ENCODE peak calls at places on chromosome 11, in nine cellular contexts. E, T, U, Q, Z, I, G, R and N are unnamed samples.

GRCh38 chr11:59901306-59901705 is 22.7 kb downstream of the OOSP3 start:
- DNase-seq in R (no peak), Z (no peak), T (no peak), I (no peak), U (no peak), G (peak), Q (no peak), E (no peak), N (peak)

GRCh38 chr11:73001615-73002014 is 140.5 kb downstream of the FCHSD2 start:
- DNase-seq in I (no peak), Q (no peak), Z (no peak), T (no peak), E (no peak), G (no peak), U (no peak), R (no peak), N (no peak)

GRCh38 chr11:102940714-102941588 is 14.6 kb downstream of the MMP13 start:
- DNase-seq in R (peak), U (no peak), I (peak), Q (peak), Z (no peak), E (peak), G (no peak), T (no peak), N (peak)

GRCh38 chr11:28049338-28050216 is 58.4 kb downstream of the KIF18A start:
- DNase-seq in T (no peak), Z (no peak), I (peak), Q (no peak), E (no peak), R (peak), U (no peak), G (no peak), N (no peak)

GRCh38 chr11:11335043-11335442 is 18.0 kb downstream of the CSNK2A3 start:
- DNase-seq in R (no peak), Z (no peak), T (no peak), I (no peak), U (no peak), E (no peak), G (no peak), Q (no peak), N (no peak)

GRCh38 chr11:96228472-96228871 is 114.5 kb downstream of the MAML2 start:
- DNase-seq in I (peak), T (peak), Z (peak), G (peak), E (no peak), U (peak), R (no peak), Q (no peak), N (no peak)

GRCh38 chr11:109422755-109423113 is 744 bp downstream of the C11orf87 start:
- DNase-seq in E (no peak), Z (peak), T (no peak), R (no peak), G (no peak), U (no peak), I (no peak), Q (no peak), N (no peak)

GRCh38 chr11:72840780-72841179 is 26.6 kb downstream of the ATG16L2 start:
- DNase-seq in G (peak), Z (no peak), R (no peak), T (no peak), I (peak), U (no peak), Q (no peak), E (no peak), N (no peak)

GRCh38 chr11:64384981-64385952 is 26.3 kb downstream of the RPS6KA4 start:
- DNase-seq in I (no peak), G (no peak), Z (no peak), Q (no peak), R (no peak), U (no peak), E (no peak), T (no peak), N (no peak)

GRCh38 chr11:22976146-22976545 is 115.9 kb upstream of the CCDC179 start:
- DNase-seq in I (peak), Z (no peak), G (peak), E (no peak), R (no peak), U (no peak), T (no peak), Q (no peak), N (no peak)

GRCh38 chr11:75487366-75487765 is 38.4 kb downstream of the GDPD5 start:
- DNase-seq in E (no peak), Z (no peak), I (no peak), R (no peak), G (no peak), T (no peak), U (no peak), Q (no peak), N (no peak)

DNA sequence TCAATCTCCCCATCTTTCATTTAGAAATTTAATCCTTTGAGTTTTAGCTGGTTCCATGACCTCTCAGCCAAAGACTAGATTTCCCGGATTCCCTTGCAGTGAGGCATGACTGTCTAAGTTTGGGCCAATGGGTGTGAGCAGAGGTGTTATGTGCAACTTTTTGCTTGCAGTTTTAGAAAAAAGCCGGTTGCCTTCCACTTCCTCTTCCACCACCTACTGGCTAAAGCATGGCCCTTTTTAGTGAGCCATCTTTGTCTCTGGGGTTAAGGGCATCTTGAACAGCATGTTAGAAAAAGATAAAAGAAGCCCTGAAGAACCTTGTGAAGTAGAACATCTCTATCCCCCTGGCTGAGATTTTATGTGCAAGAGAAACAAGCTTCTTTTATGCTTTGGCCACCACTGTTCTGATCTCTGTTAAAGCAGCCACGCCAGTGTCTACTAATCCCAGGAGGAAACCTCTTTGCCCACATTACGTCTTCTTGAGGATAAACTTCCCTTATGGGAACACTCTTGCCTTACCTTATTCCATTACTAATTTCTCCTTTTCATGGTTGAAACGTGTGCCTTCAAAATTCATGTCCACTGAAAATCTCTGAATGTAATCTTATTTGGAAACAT is 279.9 kb downstream of the TENM4 start:
- DNase-seq in R (no peak), E (no peak), T (no peak), Q (peak), U (no peak), G (no peak), Z (no peak), I (no peak), N (no peak)
- TF ChIP-seq CTCF in R (no peak), E (no peak), T (peak), Q (peak), U (no peak), G (no peak), Z (peak), I (no peak), N (no peak)

DNA sequence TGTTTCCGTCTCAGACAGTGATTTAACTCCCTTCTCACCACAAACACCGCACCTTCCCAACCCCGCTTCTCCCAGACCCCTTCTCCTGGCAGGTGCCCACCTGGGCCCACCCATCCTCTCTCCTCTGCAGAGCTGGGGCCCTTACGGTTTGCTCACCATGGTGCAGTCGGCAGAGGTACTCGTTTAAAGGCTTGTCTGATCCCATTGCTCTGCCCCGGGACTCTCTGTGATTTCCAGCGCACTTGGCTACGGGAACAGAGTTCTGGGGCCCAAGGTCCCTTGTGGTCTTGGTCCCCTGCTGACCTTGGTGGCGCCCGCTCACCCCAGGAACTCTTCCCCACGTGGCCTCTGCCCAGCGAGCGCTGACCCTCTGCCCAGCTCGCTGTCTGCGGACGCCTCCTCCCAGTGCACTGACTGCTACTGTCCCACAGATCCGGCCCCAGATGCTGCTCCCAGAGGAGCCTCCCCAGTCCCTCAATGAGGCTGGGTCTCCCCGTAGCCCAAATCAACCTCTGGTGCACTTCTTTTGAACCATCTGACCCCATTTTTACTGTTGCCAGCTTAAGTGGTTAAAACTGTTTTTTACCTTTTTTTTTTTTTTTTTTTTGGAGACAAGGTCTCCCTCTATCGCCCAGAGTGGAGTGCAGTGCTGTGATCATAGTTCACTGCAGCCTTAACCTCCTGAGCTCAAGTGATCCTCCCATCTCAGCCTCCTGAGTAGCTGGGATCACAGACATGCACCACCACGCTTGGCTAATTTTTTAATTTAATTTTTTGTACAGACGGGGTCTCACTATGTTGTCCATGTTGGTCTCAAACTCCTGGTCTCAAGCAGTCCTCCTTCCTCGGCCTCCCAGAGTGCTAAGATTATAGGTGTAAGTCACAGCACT is 21.3 kb upstream of the CTSD start:
- DNase-seq in Z (no peak), I (no peak), G (no peak), R (no peak), T (no peak), Q (no peak), U (no peak), E (no peak), N (no peak)
- TF ChIP-seq CTCF in Z (no peak), I (no peak), G (no peak), R (no peak), T (no peak), Q (no peak), U (no peak), E (no peak), N (no peak)

GRCh38 chr11:1163911-1164735 is 6.4 kb downstream of the MUC5AC start:
- DNase-seq in U (peak), R (no peak), Q (no peak), I (no peak), T (no peak), G (no peak), E (no peak), Z (no peak), N (no peak)
- TF ChIP-seq CTCF in U (no peak), R (no peak), Q (no peak), I (no peak), T (no peak), G (no peak), E (no peak), Z (no peak), N (no peak)

GRCh38 chr11:19076744-19077589 is 16.4 kb upstream of the MRGPRX2 start:
- DNase-seq in T (peak), I (peak), Z (peak), Q (peak), G (no peak), U (no peak), R (peak), E (peak), N (peak)

GRCh38 chr11:19077965-19078364 is 17.4 kb upstream of the MRGPRX2 start:
- DNase-seq in E (no peak), Z (no peak), Q (no peak), R (no peak), G (no peak), U (no peak), T (no peak), I (no peak), N (no peak)

GRCh38 chr11:19072464-19072863 is 11.9 kb upstream of the MRGPRX2 start:
- DNase-seq in Q (no peak), Z (no peak), G (no peak), E (no peak), T (peak), I (no peak), U (peak), R (no peak), N (no peak)

GRCh38 chr11:19073454-19074415 is 13.2 kb upstream of the MRGPRX2 start:
- DNase-seq in I (no peak), Q (no peak), E (no peak), Z (no peak), R (no peak), T (no peak), G (no peak), U (no peak), N (no peak)

GRCh38 chr11:19075636-19076035 is 15.1 kb upstream of the MRGPRX2 start:
- DNase-seq in G (no peak), Z (no peak), I (no peak), U (no peak), T (no peak), E (no peak), Q (no peak), R (no peak), N (no peak)
- TF ChIP-seq CTCF in G (no peak), Z (no peak), I (no peak), U (no peak), T (no peak), E (no peak), Q (no peak), R (no peak), N (no peak)